ENCODE peak calls at places on chromosomes 13 and 19, in seven cellular contexts. N is kidney epithelial cell; W is PC-9; P is CD4-positive, alpha-beta T cell; J is A673; A is CD8-positive, alpha-beta T cell; X is BJ. Q is an unnamed sample.

GRCh38 chr19:8017808-8018207 is 12.4 kb upstream of the ELAVL1 start:
- DNase-seq in J (peak), X (no peak), P (peak), W (no peak), A (peak), N (no peak), Q (no peak)

GRCh38 chr19:45137179-45137761 is 23.5 kb downstream of the NKPD1 start:
- DNase-seq in A (no peak), N (no peak), W (no peak), J (no peak), X (no peak), P (no peak), Q (no peak)

GRCh38 chr19:50264483-50265186 is 61.2 kb downstream of the MYH14 start:
- DNase-seq in J (no peak), A (no peak), X (no peak), N (no peak), W (no peak), P (no peak), Q (no peak)

GRCh38 chr19:38120471-38121030 is 103.5 kb downstream of the DPF1 start:
- DNase-seq in W (no peak), N (no peak), P (no peak), A (no peak), J (no peak), X (no peak), Q (no peak)

GRCh38 chr19:32336259-32337111 is 8.9 kb upstream of the ZNF507 start:
- DNase-seq in P (no peak), J (peak), W (no peak), N (no peak), A (no peak), X (no peak), Q (no peak)

GRCh38 chr19:14369399-14370168 is 11.7 kb upstream of the ADGRE5 start:
- DNase-seq in J (no peak), P (peak), A (peak), W (no peak), N (no peak), X (no peak), Q (no peak)

GRCh38 chr19:39546599-39546998 is 6.6 kb upstream of the EID2 start:
- DNase-seq in N (no peak), P (no peak), W (no peak), J (no peak), A (no peak), X (no peak), Q (no peak)

GRCh38 chr13:77507931-77508776 is 27.4 kb upstream of the SCEL start:
- DNase-seq in P (no peak), W (peak), A (no peak), J (no peak), X (peak), N (peak), Q (no peak)

GRCh38 chr13:76884571-76885202 is 1.5 kb downstream of the KCTD12 start:
- DNase-seq in J (peak), W (no peak), P (no peak), X (no peak), N (no peak), A (no peak), Q (no peak)

GRCh38 chr13:85223883-85224656 is 575.1 kb downstream of the SLITRK6 start:
- DNase-seq in J (no peak), N (no peak), P (no peak), X (no peak), A (no peak), W (no peak), Q (no peak)

GRCh38 chr19:18612772-18613588 is at the start of gene TMEM59L:
- DNase-seq in A (peak), X (no peak), J (no peak), N (no peak), P (no peak), W (no peak), Q (no peak)

GRCh38 chr19:1970806-1971502 is 30.0 kb downstream of the CSNK1G2 start:
- DNase-seq in J (no peak), X (no peak), A (no peak), P (no peak), N (no peak), W (no peak), Q (no peak)

GRCh38 chr13:32840113-32840512 is 176.1 kb upstream of the KL start:
- DNase-seq in J (no peak), P (no peak), A (no peak), W (no peak), N (no peak), X (no peak), Q (no peak)

GRCh38 chr13:113672002-113672651 is 5.1 kb downstream of the GRK1 start:
- DNase-seq in P (no peak), N (no peak), X (no peak), J (no peak), W (no peak), A (no peak), Q (peak)

GRCh38 chr19:2424686-2425621 is 2.4 kb downstream of the TIMM13 start:
- DNase-seq in J (peak), X (no peak), W (no peak), P (no peak), A (no peak), N (peak), Q (no peak)

GRCh38 chr19:33251076-33251475 is 25.4 kb upstream of the SLC7A10 start:
- DNase-seq in A (no peak), W (no peak), X (no peak), P (no peak), N (no peak), J (no peak), Q (peak)

GRCh38 chr19:3537101-3537437 is 1.9 kb upstream of the TEKTIP1 start:
- DNase-seq in N (no peak), P (no peak), X (no peak), A (no peak), W (no peak), J (no peak), Q (no peak)

GRCh38 chr13:113855931-113856715 is 7.8 kb downstream of the GAS6 start:
- DNase-seq in N (no peak), W (no peak), X (no peak), P (no peak), A (no peak), J (no peak), Q (no peak)

GRCh38 chr13:72390909-72391308 is 336.5 kb downstream of the MZT1 start:
- DNase-seq in P (no peak), A (no peak), W (peak), J (no peak), N (peak), X (no peak), Q (no peak)

GRCh38 chr13:77687799-77688198 is 9.7 kb upstream of the SLAIN1 start:
- DNase-seq in A (no peak), P (no peak), N (no peak), J (no peak), X (no peak), W (no peak), Q (no peak)

GRCh38 chr19:34559045-34559444 is 77.5 kb downstream of the WTIP start:
- DNase-seq in J (no peak), W (no peak), P (no peak), N (no peak), A (no peak), X (no peak), Q (no peak)

GRCh38 chr19:34560229-34560628 is 78.7 kb downstream of the WTIP start:
- DNase-seq in P (no peak), W (no peak), N (no peak), X (no peak), A (no peak), J (no peak), Q (no peak)

GRCh38 chr19:34549833-34550232 is 68.3 kb downstream of the WTIP start:
- DNase-seq in X (no peak), W (no peak), A (no peak), J (no peak), N (no peak), P (no peak), Q (no peak)

GRCh38 chr19:34556500-34556899 is 74.9 kb downstream of the WTIP start:
- DNase-seq in W (peak), A (no peak), N (no peak), P (no peak), X (no peak), J (peak), Q (no peak)

DNA sequence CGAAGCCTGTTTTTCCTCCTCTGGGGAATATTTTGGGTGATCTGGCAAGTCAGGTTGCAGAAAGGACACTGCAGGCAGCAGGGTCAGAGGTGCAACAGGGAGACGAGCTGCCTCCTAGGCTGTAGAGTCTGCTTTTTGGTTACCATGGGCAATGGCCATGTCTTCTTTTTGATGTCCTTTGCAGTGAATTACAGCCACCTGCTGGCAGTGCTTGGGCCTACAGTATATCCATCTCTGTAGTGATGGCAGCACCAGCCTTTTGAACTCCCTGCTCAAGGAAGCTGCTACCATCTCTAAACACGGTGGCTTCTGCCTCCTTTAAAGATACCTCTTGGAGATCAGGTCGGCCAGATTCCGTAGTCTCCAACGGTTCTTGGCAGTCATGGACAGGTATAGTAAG is 73.9 kb downstream of the WTIP start:
- DNase-seq in N (no peak), X (no peak), A (no peak), W (peak), J (peak), P (no peak), Q (no peak)
- TF ChIP-seq CTCF in N (peak), X (peak), A (no peak), W (peak), J (peak), P (no peak), Q (peak)

DNA sequence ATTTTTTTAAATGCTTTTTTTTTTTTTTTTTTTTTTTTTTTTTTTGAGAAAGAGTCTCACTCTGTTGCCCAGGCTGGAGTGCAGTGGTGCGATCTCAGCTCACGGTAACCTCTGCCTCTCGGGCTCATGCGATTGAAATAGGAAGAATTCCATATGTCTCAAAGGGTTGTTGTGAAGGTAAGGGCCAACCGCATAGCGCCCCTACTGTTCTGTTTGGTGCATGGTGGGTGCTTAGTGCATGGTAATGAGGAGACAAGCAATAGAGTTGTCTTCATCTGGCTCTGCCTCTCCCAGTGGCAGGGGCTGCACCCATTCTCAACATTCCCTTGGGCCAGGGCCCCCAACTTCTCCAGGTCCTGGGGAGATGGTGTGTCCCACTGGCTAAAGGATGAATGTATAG is 68.7 kb downstream of the RASL11A start:
- DNase-seq in P (peak), A (peak), N (no peak), J (peak), X (no peak), W (no peak), Q (no peak)
- TF ChIP-seq CTCF in P (peak), A (peak), N (peak), J (peak), X (peak), W (peak), Q (peak)

GRCh38 chr19:27935669-27936068 is 1277.3 kb downstream of the UQCRFS1 start:
- DNase-seq in W (no peak), P (no peak), A (no peak), X (no peak), N (no peak), J (no peak), Q (no peak)
- TF ChIP-seq CTCF in W (no peak), P (no peak), A (no peak), X (no peak), N (no peak), J (no peak), Q (no peak)

DNA sequence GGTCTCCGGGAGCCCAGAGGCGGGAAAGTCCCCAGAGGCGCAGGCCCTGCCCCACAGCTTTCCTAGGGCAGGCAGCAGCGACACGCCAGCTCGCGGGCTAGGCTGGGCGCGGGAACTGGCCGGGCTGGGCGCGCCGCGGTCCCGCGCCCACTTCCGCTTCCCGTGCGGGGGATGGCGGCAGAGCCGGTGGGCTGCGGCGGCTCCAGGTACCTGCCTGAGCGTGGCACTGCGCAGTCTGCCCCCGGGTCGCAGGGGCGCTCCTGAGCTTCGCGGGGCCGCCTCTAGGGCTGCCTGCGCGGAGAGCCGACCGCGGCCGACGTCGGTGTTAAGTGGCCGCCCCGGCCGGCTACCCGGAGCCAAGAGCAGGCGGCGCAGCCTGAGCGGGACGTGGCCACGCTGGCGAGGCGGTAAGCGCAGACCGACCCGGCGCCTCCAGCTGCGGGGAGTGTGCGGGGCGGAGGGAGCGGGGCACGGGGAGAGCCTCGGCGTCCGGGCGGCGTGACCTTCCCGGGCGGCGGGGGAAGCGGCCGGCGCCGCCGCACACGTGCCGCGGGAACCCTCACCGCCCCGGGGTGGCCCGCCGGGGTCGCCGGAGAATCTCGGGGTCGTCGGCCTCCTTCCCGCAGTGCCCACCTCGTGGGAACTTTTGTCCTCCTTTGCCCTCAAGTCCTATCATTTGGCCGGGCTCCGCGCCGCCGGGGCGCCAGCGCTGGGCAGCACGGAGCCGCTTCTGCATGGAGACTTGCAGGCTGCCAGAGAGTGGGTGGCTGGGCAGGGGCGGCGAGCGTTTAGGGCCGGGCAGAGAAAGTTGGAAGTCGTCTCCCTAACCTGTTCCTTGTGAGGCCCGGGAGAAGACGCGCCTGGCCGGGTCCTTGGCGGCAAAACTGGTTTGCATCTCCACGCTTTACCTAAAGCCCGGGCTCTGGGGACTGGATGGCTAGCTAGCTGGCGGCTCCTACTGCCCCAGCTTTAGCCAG is 31.4 kb upstream of the MPHOSPH8 start:
- DNase-seq in J (peak), P (no peak), W (no peak), A (peak), N (no peak), X (no peak), Q (no peak)
- TF ChIP-seq CTCF in J (peak), P (no peak), W (peak), A (no peak), N (no peak), X (peak), Q (peak)

GRCh38 chr13:91557328-91557727 is 158.9 kb downstream of the GPC5 start:
- DNase-seq in X (no peak), A (no peak), J (no peak), P (no peak), W (no peak), N (no peak), Q (no peak)

GRCh38 chr13:91553584-91553983 is 155.2 kb downstream of the GPC5 start:
- DNase-seq in J (no peak), N (no peak), X (no peak), A (no peak), W (no peak), P (no peak), Q (no peak)

GRCh38 chr13:91554101-91554500 is 155.7 kb downstream of the GPC5 start:
- DNase-seq in W (no peak), X (no peak), N (no peak), P (no peak), J (no peak), A (no peak), Q (no peak)
- TF ChIP-seq CTCF in W (no peak), X (no peak), N (no peak), P (no peak), J (no peak), A (no peak), Q (no peak)

DNA sequence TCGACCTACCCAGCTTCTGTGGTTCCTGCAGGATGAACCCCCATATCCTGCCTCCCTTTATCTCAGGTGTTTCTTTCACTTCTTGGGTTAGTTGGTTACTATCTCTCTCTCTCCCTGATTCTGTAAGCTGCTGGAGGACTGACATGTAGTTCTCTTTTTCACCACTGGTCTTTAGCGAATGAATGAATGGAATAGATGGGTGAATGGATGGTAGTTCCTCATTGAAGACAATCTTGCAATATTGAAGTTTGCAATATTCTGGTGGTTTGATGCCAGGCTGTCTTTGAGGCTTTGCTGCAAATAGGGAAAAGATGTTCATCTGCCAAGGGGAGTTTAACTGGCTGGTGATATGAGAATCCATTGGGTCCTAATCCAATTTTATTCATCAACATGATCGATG is 120.2 kb downstream of the UBL3 start:
- DNase-seq in A (no peak), W (no peak), J (no peak), P (no peak), N (no peak), X (no peak), Q (no peak)
- TF ChIP-seq CTCF in A (no peak), W (peak), J (peak), P (no peak), N (no peak), X (no peak), Q (peak)

GRCh38 chr19:42081584-42082258 is 5.8 kb downstream of the ZNF574 start:
- DNase-seq in J (peak), P (no peak), N (no peak), X (no peak), W (no peak), A (no peak), Q (no peak)
- TF ChIP-seq CTCF in J (peak), P (no peak), N (peak), X (peak), W (peak), A (peak), Q (peak)

GRCh38 chr19:51417807-51418152 is 338 bp upstream of the SIGLEC10 start:
- DNase-seq in N (no peak), A (no peak), X (no peak), W (no peak), J (no peak), P (no peak), Q (no peak)
- TF ChIP-seq CTCF in N (no peak), A (no peak), X (no peak), W (no peak), J (no peak), P (no peak), Q (no peak)

Q was measured in chondrocyte.